ENCODE peak calls at places on chromosome 4, in five cellular contexts. One of them, this sample, is unnamed. For H3K27me3, the result is how much of the 10 kb centered on the place peaks cover.

GRCh38 chr4:18571252-18571885 is 549.8 kb upstream of the LCORL start:
- DNase-seq in pancreas: no peak
- DNase-seq in right atrium auricular region: no peak
- DNase-seq in aorta: no peak
- DNase-seq in WERI-Rb-1: peak
- DNase-seq in this sample: no peak

GRCh38 chr4:123851521-123851920 is 454.9 kb downstream of the SPRY1 start:
- DNase-seq in aorta: no peak
- DNase-seq in right atrium auricular region: no peak
- DNase-seq in pancreas: no peak
- DNase-seq in WERI-Rb-1: no peak
- DNase-seq in this sample: no peak

GRCh38 chr4:61773655-61774245 is 573.6 kb downstream of the ADGRL3 start:
- DNase-seq in aorta: no peak
- DNase-seq in pancreas: no peak
- DNase-seq in WERI-Rb-1: no peak
- DNase-seq in right atrium auricular region: no peak
- DNase-seq in this sample: no peak

GRCh38 chr4:87087015-87087920 is 133.2 kb downstream of the KLHL8 start:
- DNase-seq in WERI-Rb-1: no peak
- DNase-seq in right atrium auricular region: no peak
- DNase-seq in pancreas: no peak
- DNase-seq in aorta: no peak
- DNase-seq in this sample: no peak

GRCh38 chr4:168960716-168961115 is 49.3 kb downstream of the CBR4 start:
- DNase-seq in right atrium auricular region: no peak
- DNase-seq in WERI-Rb-1: no peak
- DNase-seq in pancreas: no peak
- DNase-seq in aorta: no peak
- DNase-seq in this sample: no peak

GRCh38 chr4:110629214-110629754 is 6.4 kb upstream of the PITX2 start:
- DNase-seq in pancreas: no peak
- DNase-seq in WERI-Rb-1: no peak
- DNase-seq in right atrium auricular region: peak
- DNase-seq in aorta: no peak
- DNase-seq in this sample: no peak

GRCh38 chr4:148017801-148018200 is 285.9 kb downstream of the ARHGAP10 start:
- DNase-seq in WERI-Rb-1: no peak
- DNase-seq in aorta: no peak
- DNase-seq in right atrium auricular region: no peak
- DNase-seq in pancreas: peak
- DNase-seq in this sample: no peak

GRCh38 chr4:56752985-56753384 is 68.5 kb downstream of the SPINK2 start:
- DNase-seq in aorta: no peak
- DNase-seq in right atrium auricular region: no peak
- DNase-seq in pancreas: no peak
- DNase-seq in WERI-Rb-1: peak
- DNase-seq in this sample: peak

GRCh38 chr4:177400030-177400429 is 42.2 kb downstream of the AGA start:
- DNase-seq in aorta: no peak
- DNase-seq in WERI-Rb-1: no peak
- DNase-seq in pancreas: no peak
- DNase-seq in right atrium auricular region: no peak
- DNase-seq in this sample: no peak

GRCh38 chr4:5705672-5706310 is 2.6 kb downstream of the EVC2 start:
- DNase-seq in right atrium auricular region: no peak
- DNase-seq in aorta: no peak
- DNase-seq in WERI-Rb-1: no peak
- DNase-seq in pancreas: no peak
- DNase-seq in this sample: no peak

GRCh38 chr4:1360423-1361283 is 13.6 kb downstream of the UVSSA start:
- DNase-seq in right atrium auricular region: no peak
- DNase-seq in aorta: no peak
- DNase-seq in pancreas: no peak
- DNase-seq in WERI-Rb-1: no peak
- DNase-seq in this sample: no peak

GRCh38 chr4:76611611-76612010 is 176.6 kb downstream of the SHROOM3 start:
- DNase-seq in aorta: peak
- DNase-seq in right atrium auricular region: no peak
- DNase-seq in WERI-Rb-1: no peak
- DNase-seq in pancreas: peak
- DNase-seq in this sample: no peak

GRCh38 chr4:61740950-61741638 is 541.0 kb downstream of the ADGRL3 start:
- DNase-seq in WERI-Rb-1: no peak
- DNase-seq in pancreas: no peak
- DNase-seq in right atrium auricular region: no peak
- DNase-seq in aorta: no peak
- DNase-seq in this sample: no peak

GRCh38 chr4:6118201-6118600 is 82.1 kb downstream of the JAKMIP1 start:
- DNase-seq in pancreas: no peak
- DNase-seq in aorta: no peak
- DNase-seq in WERI-Rb-1: no peak
- DNase-seq in right atrium auricular region: no peak
- DNase-seq in this sample: no peak

GRCh38 chr4:8725845-8726244 is 133.3 kb downstream of the CPZ start:
- DNase-seq in WERI-Rb-1: peak
- DNase-seq in right atrium auricular region: no peak
- DNase-seq in pancreas: peak
- DNase-seq in aorta: no peak
- DNase-seq in this sample: no peak
- H3K27me3 ChIP-seq in WERI-Rb-1: under half
- H3K27me3 ChIP-seq in right atrium auricular region: under half
- H3K27me3 ChIP-seq in pancreas: under half
- H3K27me3 ChIP-seq in aorta: under half
- H3K27me3 ChIP-seq in this sample: under half

DNA sequence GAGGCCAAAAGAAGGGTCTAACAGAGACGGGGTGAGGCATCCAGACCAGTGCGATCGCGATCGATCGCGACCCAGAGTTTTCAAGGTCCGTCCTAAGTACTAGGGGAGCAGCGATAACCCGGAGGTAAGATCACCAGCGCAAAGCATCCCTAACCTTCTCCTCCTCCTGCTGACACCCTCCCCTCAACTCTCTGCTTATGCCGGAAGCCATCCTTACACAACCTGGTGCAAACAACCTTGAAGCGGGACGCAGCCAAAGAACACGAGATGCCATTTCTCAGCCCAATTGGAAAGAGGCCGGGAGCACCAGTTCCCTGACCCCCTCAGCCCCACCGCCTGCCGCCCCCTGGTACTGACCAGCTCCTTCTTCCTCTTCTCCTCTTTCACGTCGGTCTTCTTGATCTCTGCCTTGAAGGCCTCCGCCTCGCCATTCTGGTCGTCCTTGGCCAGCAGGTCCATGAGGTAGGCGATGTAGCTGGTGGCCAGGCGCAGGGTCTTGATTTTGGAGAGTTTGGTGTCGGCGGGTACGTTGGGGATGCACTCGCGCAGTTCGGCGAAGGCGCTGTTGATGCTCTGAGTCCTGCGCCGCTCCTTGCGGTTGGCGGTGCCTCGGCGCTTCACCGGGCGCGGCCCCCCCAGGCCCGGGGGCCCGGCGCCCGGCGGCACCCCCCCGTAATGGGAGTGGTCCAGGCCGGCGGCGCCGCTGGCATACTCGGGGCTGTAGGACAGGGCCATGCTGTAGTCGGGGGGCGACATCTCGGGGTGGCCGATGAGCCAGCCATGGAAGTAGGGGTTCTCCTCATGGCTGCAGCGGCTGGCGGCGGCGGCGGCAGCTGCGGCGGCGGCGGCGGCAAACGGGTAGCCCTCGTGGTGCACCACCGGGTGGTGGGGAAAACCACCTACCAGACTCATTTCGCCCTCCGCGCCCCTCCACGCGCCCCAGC is 1.4 kb downstream of the HAND2 start:
- DNase-seq in right atrium auricular region: no peak
- DNase-seq in pancreas: no peak
- DNase-seq in aorta: peak
- DNase-seq in WERI-Rb-1: no peak
- DNase-seq in this sample: no peak
- H3K27me3 ChIP-seq in right atrium auricular region: under half
- H3K27me3 ChIP-seq in pancreas: under half
- H3K27me3 ChIP-seq in aorta: under half
- H3K27me3 ChIP-seq in WERI-Rb-1: under half
- H3K27me3 ChIP-seq in this sample: under half

GRCh38 chr4:105146286-105147219 is at the start of gene TET2:
- DNase-seq in pancreas: peak
- DNase-seq in right atrium auricular region: peak
- DNase-seq in WERI-Rb-1: peak
- DNase-seq in aorta: peak
- DNase-seq in this sample: peak
- H3K27me3 ChIP-seq in pancreas: under half
- H3K27me3 ChIP-seq in right atrium auricular region: under half
- H3K27me3 ChIP-seq in WERI-Rb-1: under half
- H3K27me3 ChIP-seq in aorta: under half
- H3K27me3 ChIP-seq in this sample: under half

DNA sequence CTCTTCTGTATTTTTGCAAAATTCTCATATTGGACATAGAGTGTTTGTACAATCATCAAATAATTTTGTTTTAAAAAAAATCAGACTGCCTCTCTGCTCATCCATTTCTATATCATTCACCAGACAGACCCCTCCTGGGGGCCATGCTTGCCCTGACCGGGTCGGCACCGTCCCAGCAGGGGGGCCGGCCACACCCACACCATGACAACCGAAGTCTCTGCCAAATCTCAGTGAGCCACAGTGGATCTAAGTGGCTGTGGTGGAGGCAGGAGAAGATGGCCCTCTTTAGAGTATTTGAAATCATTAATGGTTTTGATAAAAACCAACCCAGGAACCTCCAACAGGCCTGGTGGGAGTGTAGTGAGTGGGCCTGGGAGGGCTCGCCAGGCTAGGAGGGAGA is 66.9 kb upstream of the ADRA2C start:
- DNase-seq in WERI-Rb-1: no peak
- DNase-seq in aorta: peak
- DNase-seq in pancreas: no peak
- DNase-seq in right atrium auricular region: no peak
- DNase-seq in this sample: no peak
- H3K27me3 ChIP-seq in WERI-Rb-1: under half
- H3K27me3 ChIP-seq in aorta: under half
- H3K27me3 ChIP-seq in pancreas: under half
- H3K27me3 ChIP-seq in right atrium auricular region: under half
- H3K27me3 ChIP-seq in this sample: under half

DNA sequence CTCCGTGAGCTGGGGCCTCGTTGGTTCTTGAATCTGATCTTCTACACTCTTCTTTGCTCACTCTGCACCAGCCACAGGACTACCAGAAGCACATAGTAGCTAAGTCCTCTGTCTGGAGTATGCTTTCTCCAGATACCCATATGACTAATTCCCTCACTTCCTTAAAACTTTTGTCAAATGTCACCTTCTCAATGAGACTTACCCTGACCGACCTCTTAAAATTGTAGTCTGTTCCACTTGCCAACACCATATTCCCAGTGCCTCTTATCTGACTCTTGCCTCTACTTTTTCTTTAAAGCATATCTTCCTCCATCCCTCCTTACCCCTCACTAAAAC is 10.0 kb downstream of the PARM1 start:
- DNase-seq in aorta: no peak
- DNase-seq in right atrium auricular region: no peak
- DNase-seq in pancreas: no peak
- DNase-seq in WERI-Rb-1: no peak
- DNase-seq in this sample: no peak
- H3K27me3 ChIP-seq in aorta: under half
- H3K27me3 ChIP-seq in right atrium auricular region: under half
- H3K27me3 ChIP-seq in pancreas: under half
- H3K27me3 ChIP-seq in WERI-Rb-1: under half
- H3K27me3 ChIP-seq in this sample: under half